ENCODE peak calls at places on chromosomes 6 and 20, in seven cellular contexts. Z, F, B, E, D, X and I are unnamed samples.
A peak's percentile ranks its signal among the peaks of the same experiment; 100 is the strongest.

GRCh38 chr20:57280221-57280620 is 13.8 kb upstream of the BMP7 start:
- DNase-seq in Z (no peak), F (no peak), B (no peak), E (no peak), D (no peak), X (no peak), I (no peak)

GRCh38 chr6:25105070-25105925 is 169.5 kb upstream of the RIPOR2 start:
- DNase-seq in Z (no peak), F (no peak), B (no peak), E (no peak), D (no peak), X (no peak), I (no peak)

GRCh38 chr6:12115492-12115891 is 103.4 kb downstream of the HIVEP1 start:
- DNase-seq in Z (no peak), F (no peak), B (no peak), E (no peak), D (no peak), X (no peak), I (no peak)

GRCh38 chr20:37711987-37712961 is 18.4 kb downstream of the CTNNBL1 start:
- DNase-seq in Z (no peak), F (no peak), B (no peak), E (no peak), D (no peak), X (no peak), I (no peak)

GRCh38 chr6:12138377-12138776 is 126.3 kb downstream of the HIVEP1 start:
- DNase-seq in Z (no peak), F (no peak), B (no peak), E (no peak), D (no peak), X (no peak), I (peak; percentile 63)

GRCh38 chr6:137415127-137415833 is 78.9 kb downstream of the OLIG3 start:
- DNase-seq in Z (peak; percentile 78), F (no peak), B (peak; percentile 66), E (no peak), D (no peak), X (peak; percentile 49), I (peak; percentile 70)

GRCh38 chr6:34178361-34179105 is 32.6 kb upstream of the GRM4 start:
- DNase-seq in Z (no peak), F (no peak), B (no peak), E (no peak), D (no peak), X (no peak), I (no peak)

GRCh38 chr6:157669747-157670216 is 153.3 kb upstream of the SNX9 start:
- DNase-seq in Z (peak; percentile 73), F (peak; percentile 91), B (peak; percentile 87), E (no peak), D (peak; percentile 13), X (peak; percentile 37), I (peak; percentile 69)

GRCh38 chr6:45626087-45626891 is 248.6 kb upstream of the SUPT3H start:
- DNase-seq in Z (peak; percentile 80), F (no peak), B (peak; percentile 87), E (peak; percentile 93), D (no peak), X (no peak), I (peak; percentile 97)

GRCh38 chr6:5175195-5175594 is 85.6 kb downstream of the LYRM4 start:
- DNase-seq in Z (no peak), F (no peak), B (no peak), E (no peak), D (no peak), X (peak; percentile 6), I (peak; percentile 19)

GRCh38 chr6:35550437-35550836 is 37.7 kb upstream of the TULP1 start:
- DNase-seq in Z (no peak), F (no peak), B (no peak), E (no peak), D (no peak), X (no peak), I (no peak)

GRCh38 chr6:19231878-19232519 is 605.2 kb upstream of the ID4 start:
- DNase-seq in Z (no peak), F (no peak), B (no peak), E (no peak), D (no peak), X (peak; percentile 29), I (no peak)

GRCh38 chr6:134480593-134480992 is 162.7 kb upstream of the SGK1 start:
- DNase-seq in Z (peak; percentile 63), F (no peak), B (peak; percentile 34), E (no peak), D (no peak), X (no peak), I (peak; percentile 31)